ENCODE peak calls at places on chromosomes 7 and 10, in four cellular contexts. I is ovary, W is sigmoid colon, T is uterus. H is an unnamed sample.

GRCh38 chr7:130356760-130357611 is 12.4 kb downstream of the CPA5 start:
- DNase-seq in T (peak; percentile 87), W (peak; percentile 91), I (peak; percentile 68), H (no peak)

GRCh38 chr7:35681630-35682029 is 13.3 kb downstream of the HERPUD2 start:
- DNase-seq in I (no peak), W (no peak), T (no peak), H (no peak)

GRCh38 chr7:42624471-42624870 is 287.4 kb downstream of the C7orf25 start:
- DNase-seq in T (no peak), I (no peak), W (no peak), H (peak; percentile 10)

GRCh38 chr7:155228459-155228845 is 69.2 kb upstream of the INSIG1 start:
- DNase-seq in W (no peak), T (no peak), I (no peak), H (no peak)

GRCh38 chr7:131898418-131898817 is 342.0 kb upstream of the PODXL start:
- DNase-seq in W (no peak), I (no peak), T (no peak), H (no peak)

GRCh38 chr10:120422459-120422858 is 34.6 kb upstream of the PLPP4 start:
- DNase-seq in T (no peak), W (no peak), I (no peak), H (no peak)

GRCh38 chr7:100489121-100489520 is 5.4 kb downstream of the NYAP1 start:
- DNase-seq in I (no peak), T (no peak), W (no peak), H (no peak)

GRCh38 chr10:101237908-101238731 is 8.9 kb upstream of the LBX1 start:
- DNase-seq in I (no peak), T (no peak), W (no peak), H (no peak)

GRCh38 chr7:125195156-125195555 is 265.5 kb upstream of the POT1 start:
- DNase-seq in I (no peak), W (no peak), T (no peak), H (no peak)

GRCh38 chr7:75704928-75705327 is 33.8 kb downstream of the HIP1 start:
- DNase-seq in W (no peak), T (no peak), I (no peak), H (no peak)

GRCh38 chr7:55189447-55189760 is 170.6 kb downstream of the EGFR start:
- DNase-seq in T (no peak), I (no peak), W (no peak), H (no peak)
- TF ChIP-seq CTCF in T (peak; percentile 6), I (peak; percentile 43), W (no peak), H (no peak)

GRCh38 chr7:102286237-102287081 is at the start of gene SH2B2:
- DNase-seq in T (peak; percentile 86), I (peak; percentile 75), W (peak; percentile 92), H (peak; percentile 79)

GRCh38 chr7:102283477-102284189 is 3.0 kb upstream of the SH2B2 start:
- DNase-seq in W (no peak), I (no peak), T (no peak), H (no peak)

GRCh38 chr7:102284399-102284798 is 2.3 kb upstream of the SH2B2 start:
- DNase-seq in I (no peak), W (no peak), T (no peak), H (no peak)

GRCh38 chr7:102285541-102286236 is 979 bp upstream of the SH2B2 start:
- DNase-seq in T (peak; percentile 39), I (no peak), W (no peak), H (no peak)

GRCh38 chr7:102284891-102285540 is 1.7 kb upstream of the SH2B2 start:
- DNase-seq in T (peak; percentile 39), I (peak; percentile 32), W (peak; percentile 72), H (no peak)
- H3K4me3 ChIP-seq in T (no peak overlapping the region), I (no peak overlapping the region), W (no peak overlapping the region), H (no peak overlapping the region)

GRCh38 chr7:74672343-74672915 is 14.9 kb downstream of the GTF2I start:
- DNase-seq in I (no peak), T (no peak), W (no peak), H (peak; percentile 28)
- H3K27ac ChIP-seq in I (no peak overlapping the region), T (no peak overlapping the region), W (no peak overlapping the region), H (peak overlapping the region; percentile 36)

GRCh38 chr7:120337308-120337907 is 64.4 kb downstream of the KCND2 start:
- DNase-seq in T (no peak), I (no peak), W (no peak), H (peak; percentile 35)
- TF ChIP-seq CTCF in T (no peak), I (no peak), W (no peak), H (peak; percentile 51)

GRCh38 chr7:64881461-64882287 is 21.4 kb upstream of the ZNF273 start:
- DNase-seq in W (peak; percentile 60), T (no peak), I (no peak), H (no peak)
- H3K4me3 ChIP-seq in W (peak overlapping the region; percentile 37), T (peak overlapping the region; percentile 29), I (no peak overlapping the region), H (no peak overlapping the region)

DNA sequence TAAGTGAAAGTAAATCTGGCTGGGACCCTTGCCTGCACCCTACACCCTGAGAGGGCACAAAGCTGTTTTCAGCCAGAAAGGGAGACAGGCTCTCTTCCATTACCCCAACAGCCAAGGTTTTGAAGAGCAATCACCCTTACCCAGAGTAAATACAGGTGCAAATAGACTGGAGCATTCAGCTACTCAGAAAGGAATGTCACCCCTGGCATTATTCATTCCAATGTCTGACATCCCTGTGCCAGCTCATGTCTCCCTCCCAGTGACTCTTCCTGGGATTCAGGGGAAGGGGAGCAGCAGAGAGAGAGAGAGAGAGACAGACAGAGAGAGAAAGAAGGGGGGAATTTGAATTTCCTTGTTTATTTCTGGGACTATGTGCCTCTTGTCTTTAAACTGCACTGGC is 611.8 kb downstream of the SORCS3 start:
- DNase-seq in I (no peak), W (no peak), T (no peak), H (no peak)
- H3K27ac ChIP-seq in I (no peak overlapping the region), W (no peak overlapping the region), T (no peak overlapping the region), H (no peak overlapping the region)

DNA sequence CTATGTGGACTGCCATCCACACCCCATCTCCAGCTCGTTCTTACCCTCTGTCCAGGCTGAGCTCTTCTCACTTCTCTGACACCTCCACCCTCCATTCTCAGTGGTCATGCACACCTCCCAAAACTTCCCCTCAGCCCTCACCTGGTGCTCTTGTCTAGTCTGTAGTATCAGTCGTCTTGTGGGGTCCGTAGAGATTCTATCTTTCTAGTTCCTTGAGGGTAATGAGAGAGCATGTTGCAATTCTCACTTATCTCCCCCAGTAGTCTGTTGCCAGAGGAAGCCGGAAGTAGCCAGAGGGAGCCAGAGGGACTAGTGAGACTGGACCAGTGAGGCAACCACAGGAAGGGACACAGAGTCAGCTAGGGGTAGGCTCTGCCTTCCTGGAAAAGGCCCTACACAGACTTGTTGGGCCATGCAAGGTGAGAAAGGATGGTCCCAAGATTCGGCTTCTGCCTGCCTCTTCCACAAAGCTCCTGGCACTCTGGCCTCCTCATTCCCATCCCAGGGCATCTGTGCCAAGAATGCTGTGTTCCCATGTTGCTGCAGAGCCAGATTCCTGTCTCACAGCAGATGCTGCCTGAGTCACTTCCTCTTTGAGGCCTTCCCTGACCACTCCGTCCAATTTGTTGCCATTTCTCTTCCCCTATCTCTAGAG is 50.6 kb upstream of the DUSP5 start:
- DNase-seq in W (peak; percentile 48), I (no peak), T (no peak), H (no peak)
- TF ChIP-seq CTCF in W (no peak), I (no peak), T (no peak), H (peak; percentile 37)

H was measured in cardiac muscle cell.